ENCODE peak calls at places on chromosomes 5 and 9, in eight cellular contexts. One of them, this sample, is unnamed.
A peak's percentile ranks its signal among the peaks of the same experiment; 100 is the strongest.

GRCh38 chr5:69416180-69416579 is 1.3 kb downstream of the MARVELD2 start:
- DNase-seq in fibroblast of lung: no peak
- DNase-seq in upper lobe of left lung: no peak
- DNase-seq in A549: no peak
- DNase-seq in tibial artery: no peak
- DNase-seq in H9: peak; percentile 30
- DNase-seq in psoas muscle: no peak
- DNase-seq in IMR-90: no peak
- DNase-seq in this sample: no peak

GRCh38 chr5:112995764-112996618 is 19.4 kb downstream of the DCP2 start:
- DNase-seq in fibroblast of lung: peak; percentile 78
- DNase-seq in upper lobe of left lung: no peak
- DNase-seq in A549: peak; percentile 46
- DNase-seq in tibial artery: peak; percentile 71
- DNase-seq in H9: peak; percentile 43
- DNase-seq in psoas muscle: peak; percentile 64
- DNase-seq in IMR-90: peak; percentile 76
- DNase-seq in this sample: peak; percentile 65

GRCh38 chr5:65481635-65482271 is at the start of gene ADAMTS6:
- DNase-seq in fibroblast of lung: peak; percentile 99
- DNase-seq in upper lobe of left lung: peak; percentile 81
- DNase-seq in A549: peak; percentile 47
- DNase-seq in tibial artery: peak; percentile 96
- DNase-seq in H9: peak; percentile 87
- DNase-seq in psoas muscle: peak; percentile 92
- DNase-seq in IMR-90: peak; percentile 99
- DNase-seq in this sample: peak; percentile 88

GRCh38 chr5:81420039-81420667 is 26.2 kb upstream of the ACOT12 start:
- DNase-seq in fibroblast of lung: peak; percentile 89
- DNase-seq in upper lobe of left lung: no peak
- DNase-seq in A549: peak; percentile 47
- DNase-seq in tibial artery: no peak
- DNase-seq in H9: no peak
- DNase-seq in psoas muscle: no peak
- DNase-seq in IMR-90: peak; percentile 96
- DNase-seq in this sample: no peak

GRCh38 chr5:153490124-153491085 is at the start of gene GRIA1:
- DNase-seq in fibroblast of lung: peak; percentile 28
- DNase-seq in upper lobe of left lung: no peak
- DNase-seq in A549: no peak
- DNase-seq in tibial artery: no peak
- DNase-seq in H9: peak; percentile 64
- DNase-seq in psoas muscle: no peak
- DNase-seq in IMR-90: peak; percentile 9
- DNase-seq in this sample: no peak

GRCh38 chr5:147989977-147990376 is 73.8 kb upstream of the SPINK5 start:
- DNase-seq in fibroblast of lung: no peak
- DNase-seq in upper lobe of left lung: no peak
- DNase-seq in A549: no peak
- DNase-seq in tibial artery: no peak
- DNase-seq in H9: no peak
- DNase-seq in psoas muscle: no peak
- DNase-seq in IMR-90: no peak
- DNase-seq in this sample: no peak

GRCh38 chr5:27639005-27639612 is 600.7 kb upstream of the CDH9 start:
- DNase-seq in fibroblast of lung: no peak
- DNase-seq in upper lobe of left lung: no peak
- DNase-seq in A549: no peak
- DNase-seq in tibial artery: no peak
- DNase-seq in H9: peak; percentile 36
- DNase-seq in psoas muscle: no peak
- DNase-seq in IMR-90: no peak
- DNase-seq in this sample: no peak

GRCh38 chr5:93294184-93294583 is 286.8 kb downstream of the NR2F1-AS1 start:
- DNase-seq in fibroblast of lung: no peak
- DNase-seq in upper lobe of left lung: no peak
- DNase-seq in A549: no peak
- DNase-seq in tibial artery: no peak
- DNase-seq in H9: no peak
- DNase-seq in psoas muscle: no peak
- DNase-seq in IMR-90: peak; percentile 63
- DNase-seq in this sample: no peak

GRCh38 chr5:134289509-134290113 is 63.7 kb upstream of the PPP2CA start:
- DNase-seq in fibroblast of lung: peak; percentile 89
- DNase-seq in upper lobe of left lung: no peak
- DNase-seq in A549: peak; percentile 75
- DNase-seq in tibial artery: no peak
- DNase-seq in H9: peak; percentile 65
- DNase-seq in psoas muscle: no peak
- DNase-seq in IMR-90: peak; percentile 83
- DNase-seq in this sample: peak; percentile 55

GRCh38 chr5:176400382-176401156 is 12.0 kb downstream of the HIGD2A start:
- DNase-seq in fibroblast of lung: no peak
- DNase-seq in upper lobe of left lung: no peak
- DNase-seq in A549: no peak
- DNase-seq in tibial artery: peak; percentile 59
- DNase-seq in H9: no peak
- DNase-seq in psoas muscle: no peak
- DNase-seq in IMR-90: no peak
- DNase-seq in this sample: no peak

GRCh38 chr9:71322311-71322710 is 200.9 kb upstream of the TRPM3 start:
- DNase-seq in fibroblast of lung: no peak
- DNase-seq in upper lobe of left lung: no peak
- DNase-seq in A549: no peak
- DNase-seq in tibial artery: no peak
- DNase-seq in H9: no peak
- DNase-seq in psoas muscle: no peak
- DNase-seq in IMR-90: no peak
- DNase-seq in this sample: no peak

GRCh38 chr5:61916621-61917620 is 389.1 kb upstream of the KIF2A start:
- DNase-seq in fibroblast of lung: no peak
- DNase-seq in upper lobe of left lung: no peak
- DNase-seq in A549: no peak
- DNase-seq in tibial artery: no peak
- DNase-seq in H9: no peak
- DNase-seq in psoas muscle: no peak
- DNase-seq in IMR-90: peak; percentile 1
- DNase-seq in this sample: peak; percentile 29

GRCh38 chr9:29625292-29625731 is 2052.0 kb upstream of the C9orf72 start:
- DNase-seq in fibroblast of lung: peak; percentile 19
- DNase-seq in upper lobe of left lung: no peak
- DNase-seq in A549: no peak
- DNase-seq in tibial artery: no peak
- DNase-seq in H9: no peak
- DNase-seq in psoas muscle: no peak
- DNase-seq in IMR-90: no peak
- DNase-seq in this sample: no peak

GRCh38 chr5:4989121-4989520 is 151.0 kb upstream of the ADAMTS16 start:
- DNase-seq in fibroblast of lung: no peak
- DNase-seq in upper lobe of left lung: no peak
- DNase-seq in A549: no peak
- DNase-seq in tibial artery: no peak
- DNase-seq in H9: no peak
- DNase-seq in psoas muscle: no peak
- DNase-seq in IMR-90: no peak
- DNase-seq in this sample: no peak

GRCh38 chr5:23289162-23289561 is 218.2 kb upstream of the PRDM9 start:
- DNase-seq in fibroblast of lung: no peak
- DNase-seq in upper lobe of left lung: no peak
- DNase-seq in A549: no peak
- DNase-seq in tibial artery: no peak
- DNase-seq in H9: no peak
- DNase-seq in psoas muscle: no peak
- DNase-seq in IMR-90: no peak
- DNase-seq in this sample: no peak

GRCh38 chr5:121967187-121967586 is 5.4 kb downstream of the SRFBP1 start:
- DNase-seq in fibroblast of lung: peak; percentile 80
- DNase-seq in upper lobe of left lung: no peak
- DNase-seq in A549: no peak
- DNase-seq in tibial artery: no peak
- DNase-seq in H9: no peak
- DNase-seq in psoas muscle: no peak
- DNase-seq in IMR-90: peak; percentile 66
- DNase-seq in this sample: no peak

GRCh38 chr5:127924606-127925005 is 159.0 kb upstream of the SLC12A2 start:
- DNase-seq in fibroblast of lung: no peak
- DNase-seq in upper lobe of left lung: no peak
- DNase-seq in A549: no peak
- DNase-seq in tibial artery: no peak
- DNase-seq in H9: no peak
- DNase-seq in psoas muscle: no peak
- DNase-seq in IMR-90: no peak
- DNase-seq in this sample: no peak

GRCh38 chr9:82242285-82242963 is 253.9 kb downstream of the SPATA31D1 start:
- DNase-seq in fibroblast of lung: no peak
- DNase-seq in upper lobe of left lung: no peak
- DNase-seq in A549: no peak
- DNase-seq in tibial artery: no peak
- DNase-seq in H9: no peak
- DNase-seq in psoas muscle: no peak
- DNase-seq in IMR-90: no peak
- DNase-seq in this sample: no peak

GRCh38 chr9:5976668-5977397 is 38.6 kb downstream of the RANBP6 start:
- DNase-seq in fibroblast of lung: peak; percentile 31
- DNase-seq in upper lobe of left lung: no peak
- DNase-seq in A549: no peak
- DNase-seq in tibial artery: no peak
- DNase-seq in H9: no peak
- DNase-seq in psoas muscle: no peak
- DNase-seq in IMR-90: peak; percentile 4
- DNase-seq in this sample: no peak

GRCh38 chr9:571066-571465 is 270.4 kb upstream of the DMRT1 start:
- DNase-seq in fibroblast of lung: no peak
- DNase-seq in upper lobe of left lung: no peak
- DNase-seq in A549: no peak
- DNase-seq in tibial artery: no peak
- DNase-seq in H9: no peak
- DNase-seq in psoas muscle: no peak
- DNase-seq in IMR-90: no peak
- DNase-seq in this sample: peak; percentile 67

GRCh38 chr9:38668791-38669466 is 48.5 kb upstream of the ANKRD18A start:
- DNase-seq in fibroblast of lung: no peak
- DNase-seq in upper lobe of left lung: no peak
- DNase-seq in A549: no peak
- DNase-seq in tibial artery: no peak
- DNase-seq in H9: no peak
- DNase-seq in psoas muscle: no peak
- DNase-seq in IMR-90: no peak
- DNase-seq in this sample: no peak

GRCh38 chr5:142296914-142297417 is 27.9 kb downstream of the SPRY4 start:
- DNase-seq in fibroblast of lung: peak; percentile 66
- DNase-seq in upper lobe of left lung: no peak
- DNase-seq in A549: no peak
- DNase-seq in tibial artery: no peak
- DNase-seq in H9: no peak
- DNase-seq in psoas muscle: no peak
- DNase-seq in IMR-90: peak; percentile 90
- DNase-seq in this sample: no peak

GRCh38 chr5:96094904-96095303 is 133.3 kb upstream of the ELL2 start:
- DNase-seq in fibroblast of lung: peak; percentile 47
- DNase-seq in upper lobe of left lung: no peak
- DNase-seq in A549: no peak
- DNase-seq in tibial artery: no peak
- DNase-seq in H9: no peak
- DNase-seq in psoas muscle: no peak
- DNase-seq in IMR-90: no peak
- DNase-seq in this sample: no peak

GRCh38 chr5:74576941-74577456 is 63.5 kb downstream of the ENC1 start:
- DNase-seq in fibroblast of lung: peak; percentile 51
- DNase-seq in upper lobe of left lung: peak; percentile 45
- DNase-seq in A549: no peak
- DNase-seq in tibial artery: no peak
- DNase-seq in H9: no peak
- DNase-seq in psoas muscle: no peak
- DNase-seq in IMR-90: peak; percentile 58
- DNase-seq in this sample: no peak

GRCh38 chr9:109319072-109319630 is 1.7 kb downstream of the EPB41L4B start:
- DNase-seq in fibroblast of lung: no peak
- DNase-seq in upper lobe of left lung: peak; percentile 88
- DNase-seq in A549: no peak
- DNase-seq in tibial artery: no peak
- DNase-seq in H9: no peak
- DNase-seq in psoas muscle: no peak
- DNase-seq in IMR-90: no peak
- DNase-seq in this sample: no peak

GRCh38 chr9:5375790-5376477 is 36.3 kb upstream of the RLN1 start:
- DNase-seq in fibroblast of lung: no peak
- DNase-seq in upper lobe of left lung: no peak
- DNase-seq in A549: no peak
- DNase-seq in tibial artery: no peak
- DNase-seq in H9: no peak
- DNase-seq in psoas muscle: no peak
- DNase-seq in IMR-90: no peak
- DNase-seq in this sample: no peak

GRCh38 chr9:123044556-123044955 is 11.1 kb downstream of the GPR21 start:
- DNase-seq in fibroblast of lung: peak; percentile 90
- DNase-seq in upper lobe of left lung: no peak
- DNase-seq in A549: no peak
- DNase-seq in tibial artery: no peak
- DNase-seq in H9: no peak
- DNase-seq in psoas muscle: no peak
- DNase-seq in IMR-90: peak; percentile 79
- DNase-seq in this sample: no peak

GRCh38 chr9:99590879-99591278 is 230.8 kb upstream of the NR4A3 start:
- DNase-seq in fibroblast of lung: no peak
- DNase-seq in upper lobe of left lung: no peak
- DNase-seq in A549: no peak
- DNase-seq in tibial artery: no peak
- DNase-seq in H9: no peak
- DNase-seq in psoas muscle: no peak
- DNase-seq in IMR-90: no peak
- DNase-seq in this sample: no peak
- H3K4me1 ChIP-seq in fibroblast of lung: no peaks in the 10 kb centered on the region
- H3K4me1 ChIP-seq in upper lobe of left lung: no peaks in the 10 kb centered on the region
- H3K4me1 ChIP-seq in A549: no peaks in the 10 kb centered on the region
- H3K4me1 ChIP-seq in tibial artery: no peaks in the 10 kb centered on the region
- H3K4me1 ChIP-seq in H9: no peaks in the 10 kb centered on the region
- H3K4me1 ChIP-seq in psoas muscle: no peaks in the 10 kb centered on the region
- H3K4me1 ChIP-seq in IMR-90: no peaks in the 10 kb centered on the region
- H3K4me1 ChIP-seq in this sample: no peaks in the 10 kb centered on the region

GRCh38 chr9:98907055-98907454 is 36.7 kb upstream of the COL15A1 start:
- DNase-seq in fibroblast of lung: no peak
- DNase-seq in upper lobe of left lung: no peak
- DNase-seq in A549: no peak
- DNase-seq in tibial artery: no peak
- DNase-seq in H9: no peak
- DNase-seq in psoas muscle: no peak
- DNase-seq in IMR-90: no peak
- DNase-seq in this sample: no peak
- H3K27ac ChIP-seq in fibroblast of lung: peak overlapping the region; percentile 0
- H3K27ac ChIP-seq in upper lobe of left lung: no peak overlapping the region
- H3K27ac ChIP-seq in A549: no peak overlapping the region
- H3K27ac ChIP-seq in tibial artery: peak overlapping the region; percentile 29
- H3K27ac ChIP-seq in H9: no peak overlapping the region
- H3K27ac ChIP-seq in psoas muscle: peak overlapping the region; percentile 9
- H3K27ac ChIP-seq in IMR-90: peak overlapping the region; percentile 53
- H3K27ac ChIP-seq in this sample: no peak overlapping the region

GRCh38 chr9:130938652-130939404 is at the start of gene FIBCD1:
- DNase-seq in fibroblast of lung: peak; percentile 44
- DNase-seq in upper lobe of left lung: peak; percentile 89
- DNase-seq in A549: peak; percentile 67
- DNase-seq in tibial artery: no peak
- DNase-seq in H9: peak; percentile 72
- DNase-seq in psoas muscle: no peak
- DNase-seq in IMR-90: peak; percentile 34
- DNase-seq in this sample: no peak
- TF ChIP-seq CTCF in fibroblast of lung: peak; percentile 7
- TF ChIP-seq CTCF in upper lobe of left lung: peak; percentile 17
- TF ChIP-seq CTCF in A549: peak; percentile 58
- TF ChIP-seq CTCF in tibial artery: peak; percentile 7
- TF ChIP-seq CTCF in H9: peak; percentile 61
- TF ChIP-seq CTCF in psoas muscle: no peak
- TF ChIP-seq CTCF in IMR-90: peak; percentile 38
- TF ChIP-seq CTCF in this sample: no peak

GRCh38 chr9:130003943-130004552 is 38.9 kb downstream of the FNBP1 start:
- DNase-seq in fibroblast of lung: no peak
- DNase-seq in upper lobe of left lung: no peak
- DNase-seq in A549: no peak
- DNase-seq in tibial artery: no peak
- DNase-seq in H9: no peak
- DNase-seq in psoas muscle: no peak
- DNase-seq in IMR-90: no peak
- DNase-seq in this sample: no peak
- H3K4me1 ChIP-seq in fibroblast of lung: no peaks in the 10 kb centered on the region
- H3K4me1 ChIP-seq in upper lobe of left lung: no peaks in the 10 kb centered on the region
- H3K4me1 ChIP-seq in A549: no peaks in the 10 kb centered on the region
- H3K4me1 ChIP-seq in tibial artery: peaks cover under 1% of the 10 kb centered on the region
- H3K4me1 ChIP-seq in H9: no peaks in the 10 kb centered on the region
- H3K4me1 ChIP-seq in psoas muscle: peaks cover 3% of the 10 kb centered on the region
- H3K4me1 ChIP-seq in IMR-90: no peaks in the 10 kb centered on the region
- H3K4me1 ChIP-seq in this sample: no peaks in the 10 kb centered on the region

This sample was measured in prostate gland.